ENCODE peak calls at places on chromosomes 7 and 10, in five cellular contexts. O is amniotic stem cell; N is sciatic nerve; K is MM.1S; Q is naive thymus-derived CD4-positive, alpha-beta T cell. W is an unnamed sample.

GRCh38 chr7:121473645-121474300 is 77.7 kb upstream of the FAM3C start:
- DNase-seq in O (no peak), N (no peak), K (no peak), Q (no peak), W (no peak)

GRCh38 chr10:5469353-5470061 is 29.9 kb downstream of the CALML5 start:
- DNase-seq in O (no peak), N (peak; percentile 28), K (no peak), Q (no peak), W (no peak)

GRCh38 chr7:44805950-44806349 is 9.5 kb downstream of the PPIA start:
- DNase-seq in O (no peak), N (no peak), K (no peak), Q (no peak), W (no peak)

GRCh38 chr7:105493928-105494325 is 28.1 kb downstream of the PUS7 start:
- DNase-seq in O (peak; percentile 92), N (no peak), K (no peak), Q (no peak), W (no peak)

GRCh38 chr10:2284071-2284470 is 546.7 kb upstream of the ADARB2 start:
- DNase-seq in O (no peak), N (no peak), K (no peak), Q (no peak), W (no peak)

GRCh38 chr10:122044713-122045112 is 55.8 kb downstream of the TACC2 start:
- DNase-seq in O (no peak), N (no peak), K (no peak), Q (no peak), W (no peak)

GRCh38 chr7:151254316-151254715 is 5.8 kb upstream of the SMARCD3 start:
- DNase-seq in O (no peak), N (no peak), K (no peak), Q (no peak), W (no peak)

GRCh38 chr7:87596136-87596535 is 4.5 kb downstream of the ABCB1 start:
- DNase-seq in O (no peak), N (no peak), K (no peak), Q (no peak), W (no peak)

GRCh38 chr7:126079581-126079980 is 1150.0 kb upstream of the POT1 start:
- DNase-seq in O (no peak), N (no peak), K (peak; percentile 24), Q (no peak), W (no peak)

GRCh38 chr7:22561356-22561755 is 61.4 kb upstream of the STEAP1B start:
- DNase-seq in O (peak; percentile 98), N (peak; percentile 85), K (no peak), Q (no peak), W (peak; percentile 84)

GRCh38 chr7:150745868-150746267 is 8.7 kb downstream of the GIMAP5 start:
- DNase-seq in O (no peak), N (no peak), K (no peak), Q (no peak), W (no peak)

GRCh38 chr10:90857635-90858488 is at the start of gene HTR7:
- DNase-seq in O (no peak), N (peak; percentile 76), K (peak; percentile 60), Q (peak; percentile 70), W (no peak)

GRCh38 chr7:117871401-117871777 is 1.9 kb downstream of the CTTNBP2 start:
- DNase-seq in O (no peak), N (no peak), K (no peak), Q (no peak), W (no peak)

GRCh38 chr10:30059209-30060107 is at the start of gene JCAD:
- DNase-seq in O (no peak), N (peak; percentile 90), K (peak; percentile 52), Q (peak; percentile 34), W (peak; percentile 84)

GRCh38 chr10:6269953-6270867 is 67.5 kb downstream of the PFKFB3 start:
- DNase-seq in O (no peak), N (no peak), K (peak; percentile 64), Q (peak; percentile 60), W (no peak)

GRCh38 chr10:18043148-18043547 is 91.4 kb downstream of the SLC39A12 start:
- DNase-seq in O (no peak), N (no peak), K (no peak), Q (no peak), W (no peak)

GRCh38 chr10:35821339-35821911 is 179.3 kb upstream of the FZD8 start:
- DNase-seq in O (no peak), N (no peak), K (no peak), Q (no peak), W (no peak)

GRCh38 chr10:130956251-130956650 is 355.3 kb downstream of the TCERG1L start:
- DNase-seq in O (no peak), N (no peak), K (no peak), Q (no peak), W (no peak)

GRCh38 chr7:73899731-73900142 is 38.8 kb downstream of the TMEM270 start:
- DNase-seq in O (peak; percentile 83), N (peak; percentile 87), K (no peak), Q (no peak), W (peak; percentile 93)

GRCh38 chr7:43721193-43721806 is 8.0 kb downstream of the COA1 start:
- DNase-seq in O (peak; percentile 48), N (no peak), K (peak; percentile 71), Q (peak; percentile 65), W (no peak)

GRCh38 chr7:103632972-103633371 is 187.0 kb upstream of the SLC26A5 start:
- DNase-seq in O (no peak), N (no peak), K (no peak), Q (no peak), W (no peak)